ENCODE peak calls at places on chromosomes 7 and 10, in ten cellular contexts. C is T-helper 2 cell; Q is suprapubic skin; A is sciatic nerve; K is nephron progenitor cell; W is hepatocyte; D is stimulated activated CD4-positive, alpha-beta T cell treated with anti-CD3 and anti-CD28 coated beads, Interleukin-2, amount 100 ng/mL, for 48 hours; F is iris pigment epithelial cell; P is stimulated activated CD8-positive, alpha-beta memory T cell treated with anti-CD3 and anti-CD28 coated beads, Interleukin-2, amount 100 ng/mL, for 1 hour; S is T-helper 1 cell. H is an unnamed sample.

GRCh38 chr10:82625497-82626151 is 750.6 kb downstream of the NRG3 start:
- DNase-seq in C (no peak), Q (no peak), A (no peak), K (no peak), W (no peak), D (no peak), F (no peak), P (no peak), S (no peak), H (no peak)

GRCh38 chr10:31318382-31318853 is 598 bp upstream of the ZEB1 start:
- DNase-seq in C (peak), Q (peak), A (peak), K (no peak), W (peak), D (no peak), F (peak), P (no peak), S (peak), H (peak)

GRCh38 chr7:44634839-44635591 is 28.6 kb downstream of the OGDH start:
- DNase-seq in C (peak), Q (no peak), A (no peak), K (no peak), W (peak), D (no peak), F (no peak), P (no peak), S (no peak), H (no peak)

GRCh38 chr10:30059209-30060107 is at the start of gene JCAD:
- DNase-seq in C (peak), Q (peak), A (peak), K (peak), W (peak), D (peak), F (peak), P (no peak), S (peak), H (peak)

GRCh38 chr7:142838461-142839213 is 16.2 kb upstream of the EPHB6 start:
- DNase-seq in C (no peak), Q (no peak), A (no peak), K (no peak), W (peak), D (no peak), F (peak), P (no peak), S (no peak), H (no peak)

GRCh38 chr10:43265799-43266721 is 805 bp downstream of the RASGEF1A start:
- DNase-seq in C (peak), Q (peak), A (no peak), K (no peak), W (peak), D (no peak), F (no peak), P (no peak), S (peak), H (peak)

GRCh38 chr10:91434041-91434440 is 23.9 kb downstream of the HECTD2 start:
- DNase-seq in C (no peak), Q (no peak), A (no peak), K (no peak), W (no peak), D (no peak), F (peak), P (no peak), S (no peak), H (no peak)

GRCh38 chr7:151723321-151723720 is 153.6 kb downstream of the PRKAG2 start:
- DNase-seq in C (no peak), Q (no peak), A (no peak), K (no peak), W (no peak), D (no peak), F (no peak), P (no peak), S (no peak), H (no peak)

GRCh38 chr7:2732959-2733584 is 45.1 kb downstream of the AMZ1 start:
- DNase-seq in C (no peak), Q (no peak), A (no peak), K (no peak), W (peak), D (no peak), F (peak), P (no peak), S (no peak), H (peak)

GRCh38 chr10:58723977-58724376 is 211.3 kb downstream of the BICC1 start:
- DNase-seq in C (no peak), Q (no peak), A (no peak), K (no peak), W (no peak), D (no peak), F (peak), P (no peak), S (no peak), H (no peak)